ENCODE peak calls at places on chromosomes 12 and 14, in eight cellular contexts. M is DMS153; K is ovary; R is NCI-H2107; A is GM23248; N is CD8-positive, alpha-beta T cell; Y is glutamatergic neuron; J is HFFc6. W is an unnamed sample.
A peak's percentile ranks its signal among the peaks of the same experiment; 100 is the strongest.

GRCh38 chr12:131745706-131746105 is 34.8 kb downstream of the SFSWAP start:
- DNase-seq in N (no peak), Y (no peak), M (no peak), A (no peak), R (no peak), K (no peak), J (no peak), W (no peak)

GRCh38 chr12:91890742-91891141 is 254.9 kb downstream of the BTG1 start:
- DNase-seq in Y (no peak), N (no peak), R (no peak), M (no peak), A (peak; percentile 31), J (no peak), K (no peak), W (no peak)

GRCh38 chr12:12441051-12441807 is 84.4 kb downstream of the BORCS5 start:
- DNase-seq in K (no peak), R (no peak), Y (no peak), N (no peak), A (no peak), J (no peak), M (peak; percentile 82), W (no peak)

GRCh38 chr12:105986779-105987686 is 151.7 kb downstream of the NUAK1 start:
- DNase-seq in J (peak; percentile 95), A (peak; percentile 90), K (no peak), Y (no peak), R (no peak), N (no peak), M (no peak), W (no peak)

GRCh38 chr12:92028039-92028709 is 117.5 kb downstream of the BTG1 start:
- DNase-seq in N (no peak), M (no peak), K (no peak), R (no peak), J (no peak), A (peak; percentile 47), Y (no peak), W (peak; percentile 35)

GRCh38 chr12:7497661-7498060 is 5.9 kb downstream of the CD163 start:
- DNase-seq in A (peak; percentile 35), Y (no peak), M (no peak), R (no peak), K (no peak), J (peak; percentile 8), N (no peak), W (no peak)

GRCh38 chr12:94147991-94148840 is at the start of gene PLXNC1:
- DNase-seq in K (peak; percentile 76), J (no peak), N (peak; percentile 49), R (no peak), Y (peak; percentile 76), A (peak; percentile 70), M (no peak), W (no peak)

GRCh38 chr12:26699237-26699636 is 133.8 kb downstream of the ITPR2 start:
- DNase-seq in A (peak; percentile 35), J (no peak), N (no peak), R (no peak), M (no peak), Y (no peak), K (no peak), W (no peak)

GRCh38 chr14:96121660-96122395 is 82.7 kb downstream of the C14orf132 start:
- DNase-seq in K (no peak), J (peak; percentile 82), A (peak; percentile 84), M (no peak), N (no peak), R (no peak), Y (no peak), W (no peak)

GRCh38 chr12:106582661-106583577 is at the start of gene RFX4:
- DNase-seq in A (no peak), M (no peak), R (no peak), J (no peak), Y (no peak), K (no peak), N (no peak), W (no peak)

GRCh38 chr12:42130670-42131402 is 13.8 kb downstream of the GXYLT1 start:
- DNase-seq in J (peak; percentile 38), K (no peak), A (peak; percentile 83), N (no peak), Y (no peak), M (no peak), R (no peak), W (no peak)

GRCh38 chr12:122871851-122872785 is 23.8 kb downstream of the VPS37B start:
- DNase-seq in J (peak; percentile 78), A (peak; percentile 90), R (peak; percentile 42), N (no peak), Y (peak; percentile 61), K (no peak), M (peak; percentile 85), W (no peak)

GRCh38 chr12:62703011-62703380 is 232.0 kb downstream of the PPM1H start:
- DNase-seq in Y (no peak), A (peak; percentile 78), K (no peak), R (no peak), N (no peak), M (no peak), J (peak; percentile 67), W (no peak)

GRCh38 chr14:101398011-101398410 is 163.3 kb upstream of the DIO3 start:
- DNase-seq in R (no peak), K (no peak), N (no peak), J (no peak), A (peak; percentile 4), Y (no peak), M (no peak), W (no peak)

GRCh38 chr14:22598896-22599244 is 770 bp downstream of the ABHD4 start:
- DNase-seq in M (peak; percentile 2), R (no peak), K (no peak), N (no peak), J (peak; percentile 46), Y (no peak), A (peak; percentile 86), W (no peak)

GRCh38 chr14:97442363-97442762 is 645.2 kb downstream of the VRK1 start:
- DNase-seq in Y (no peak), N (no peak), R (no peak), M (no peak), J (no peak), K (no peak), A (no peak), W (no peak)

GRCh38 chr12:129903956-129904769 is at the start of gene TMEM132D:
- DNase-seq in R (no peak), K (no peak), M (no peak), N (no peak), Y (peak; percentile 55), J (no peak), A (no peak), W (no peak)

W was measured in HFF-Myc.